ENCODE peak calls at places on chromosomes 2 and 18, in eight cellular contexts. One of them, this sample, is unnamed.

GRCh38 chr2:240428245-240428644 is 7.2 kb upstream of the GPC1 start:
- DNase-seq in activated CD4-positive, CD25-positive, alpha-beta regulatory T cell: no peak
- DNase-seq in NCI-H774: no peak
- DNase-seq in BJ: no peak
- DNase-seq in mesendoderm: no peak
- DNase-seq in activated T-cell treated with anti-CD3 and anti-CD28 coated beads for 1 hour: no peak
- DNase-seq in iPS-NIHi11: no peak
- DNase-seq in GM19239: no peak
- DNase-seq in this sample: no peak

GRCh38 chr2:239671471-239671870 is 270.7 kb upstream of the HDAC4 start:
- DNase-seq in activated CD4-positive, CD25-positive, alpha-beta regulatory T cell: no peak
- DNase-seq in NCI-H774: no peak
- DNase-seq in BJ: no peak
- DNase-seq in mesendoderm: no peak
- DNase-seq in activated T-cell treated with anti-CD3 and anti-CD28 coated beads for 1 hour: no peak
- DNase-seq in iPS-NIHi11: no peak
- DNase-seq in GM19239: no peak
- DNase-seq in this sample: no peak

GRCh38 chr2:101204400-101205095 is 48.1 kb upstream of the CNOT11 start:
- DNase-seq in activated CD4-positive, CD25-positive, alpha-beta regulatory T cell: no peak
- DNase-seq in NCI-H774: no peak
- DNase-seq in BJ: no peak
- DNase-seq in mesendoderm: no peak
- DNase-seq in activated T-cell treated with anti-CD3 and anti-CD28 coated beads for 1 hour: no peak
- DNase-seq in iPS-NIHi11: no peak
- DNase-seq in GM19239: no peak
- DNase-seq in this sample: no peak

GRCh38 chr2:18829331-18829902 is 240.0 kb upstream of the NT5C1B start:
- DNase-seq in activated CD4-positive, CD25-positive, alpha-beta regulatory T cell: no peak
- DNase-seq in NCI-H774: no peak
- DNase-seq in BJ: peak
- DNase-seq in mesendoderm: peak
- DNase-seq in activated T-cell treated with anti-CD3 and anti-CD28 coated beads for 1 hour: no peak
- DNase-seq in iPS-NIHi11: no peak
- DNase-seq in GM19239: no peak
- DNase-seq in this sample: peak

GRCh38 chr2:128607440-128607839 is 288.8 kb upstream of the HS6ST1 start:
- DNase-seq in activated CD4-positive, CD25-positive, alpha-beta regulatory T cell: no peak
- DNase-seq in NCI-H774: no peak
- DNase-seq in BJ: no peak
- DNase-seq in mesendoderm: no peak
- DNase-seq in activated T-cell treated with anti-CD3 and anti-CD28 coated beads for 1 hour: no peak
- DNase-seq in iPS-NIHi11: no peak
- DNase-seq in GM19239: no peak
- DNase-seq in this sample: no peak

GRCh38 chr2:26740890-26741302 is 23.2 kb upstream of the SLC35F6 start:
- DNase-seq in activated CD4-positive, CD25-positive, alpha-beta regulatory T cell: no peak
- DNase-seq in NCI-H774: no peak
- DNase-seq in BJ: no peak
- DNase-seq in mesendoderm: peak
- DNase-seq in activated T-cell treated with anti-CD3 and anti-CD28 coated beads for 1 hour: no peak
- DNase-seq in iPS-NIHi11: no peak
- DNase-seq in GM19239: no peak
- DNase-seq in this sample: no peak

GRCh38 chr2:43224571-43225092 is 1.8 kb downstream of the ZFP36L2 start:
- DNase-seq in activated CD4-positive, CD25-positive, alpha-beta regulatory T cell: no peak
- DNase-seq in NCI-H774: no peak
- DNase-seq in BJ: no peak
- DNase-seq in mesendoderm: peak
- DNase-seq in activated T-cell treated with anti-CD3 and anti-CD28 coated beads for 1 hour: peak
- DNase-seq in iPS-NIHi11: no peak
- DNase-seq in GM19239: no peak
- DNase-seq in this sample: peak

GRCh38 chr2:1628893-1629292 is 115.4 kb downstream of the PXDN start:
- DNase-seq in activated CD4-positive, CD25-positive, alpha-beta regulatory T cell: no peak
- DNase-seq in NCI-H774: no peak
- DNase-seq in BJ: no peak
- DNase-seq in mesendoderm: no peak
- DNase-seq in activated T-cell treated with anti-CD3 and anti-CD28 coated beads for 1 hour: no peak
- DNase-seq in iPS-NIHi11: no peak
- DNase-seq in GM19239: no peak
- DNase-seq in this sample: no peak

GRCh38 chr2:118983133-118983532 is 41.1 kb downstream of the MARCO start:
- DNase-seq in activated CD4-positive, CD25-positive, alpha-beta regulatory T cell: no peak
- DNase-seq in NCI-H774: no peak
- DNase-seq in BJ: no peak
- DNase-seq in mesendoderm: no peak
- DNase-seq in activated T-cell treated with anti-CD3 and anti-CD28 coated beads for 1 hour: no peak
- DNase-seq in iPS-NIHi11: no peak
- DNase-seq in GM19239: no peak
- DNase-seq in this sample: no peak

GRCh38 chr2:160073284-160073888 is 11.0 kb upstream of the PLA2R1 start:
- DNase-seq in activated CD4-positive, CD25-positive, alpha-beta regulatory T cell: no peak
- DNase-seq in NCI-H774: no peak
- DNase-seq in BJ: no peak
- DNase-seq in mesendoderm: no peak
- DNase-seq in activated T-cell treated with anti-CD3 and anti-CD28 coated beads for 1 hour: no peak
- DNase-seq in iPS-NIHi11: no peak
- DNase-seq in GM19239: no peak
- DNase-seq in this sample: no peak

GRCh38 chr2:226839960-226840359 is 4.1 kb downstream of the RHBDD1 start:
- DNase-seq in activated CD4-positive, CD25-positive, alpha-beta regulatory T cell: no peak
- DNase-seq in NCI-H774: no peak
- DNase-seq in BJ: no peak
- DNase-seq in mesendoderm: no peak
- DNase-seq in activated T-cell treated with anti-CD3 and anti-CD28 coated beads for 1 hour: no peak
- DNase-seq in iPS-NIHi11: no peak
- DNase-seq in GM19239: no peak
- DNase-seq in this sample: no peak

GRCh38 chr18:43965691-43966090 is 688.4 kb upstream of the SYT4 start:
- DNase-seq in activated CD4-positive, CD25-positive, alpha-beta regulatory T cell: no peak
- DNase-seq in NCI-H774: no peak
- DNase-seq in BJ: no peak
- DNase-seq in mesendoderm: no peak
- DNase-seq in activated T-cell treated with anti-CD3 and anti-CD28 coated beads for 1 hour: no peak
- DNase-seq in iPS-NIHi11: no peak
- DNase-seq in GM19239: no peak
- DNase-seq in this sample: no peak

GRCh38 chr2:218880749-218881594 is at the start of gene WNT10A:
- DNase-seq in activated CD4-positive, CD25-positive, alpha-beta regulatory T cell: no peak
- DNase-seq in NCI-H774: no peak
- DNase-seq in BJ: no peak
- DNase-seq in mesendoderm: no peak
- DNase-seq in activated T-cell treated with anti-CD3 and anti-CD28 coated beads for 1 hour: no peak
- DNase-seq in iPS-NIHi11: no peak
- DNase-seq in GM19239: no peak
- DNase-seq in this sample: no peak

GRCh38 chr2:40281021-40281940 is 170.6 kb downstream of the SLC8A1 start:
- DNase-seq in activated CD4-positive, CD25-positive, alpha-beta regulatory T cell: no peak
- DNase-seq in NCI-H774: no peak
- DNase-seq in BJ: peak
- DNase-seq in mesendoderm: peak
- DNase-seq in activated T-cell treated with anti-CD3 and anti-CD28 coated beads for 1 hour: no peak
- DNase-seq in iPS-NIHi11: no peak
- DNase-seq in GM19239: no peak
- DNase-seq in this sample: no peak

GRCh38 chr2:194514281-194514680 is 1142.7 kb upstream of the SLC39A10 start:
- DNase-seq in activated CD4-positive, CD25-positive, alpha-beta regulatory T cell: no peak
- DNase-seq in NCI-H774: no peak
- DNase-seq in BJ: no peak
- DNase-seq in mesendoderm: no peak
- DNase-seq in activated T-cell treated with anti-CD3 and anti-CD28 coated beads for 1 hour: no peak
- DNase-seq in iPS-NIHi11: no peak
- DNase-seq in GM19239: no peak
- DNase-seq in this sample: no peak

GRCh38 chr2:236047176-236047575 is 121.0 kb downstream of the GBX2 start:
- DNase-seq in activated CD4-positive, CD25-positive, alpha-beta regulatory T cell: no peak
- DNase-seq in NCI-H774: no peak
- DNase-seq in BJ: no peak
- DNase-seq in mesendoderm: no peak
- DNase-seq in activated T-cell treated with anti-CD3 and anti-CD28 coated beads for 1 hour: no peak
- DNase-seq in iPS-NIHi11: no peak
- DNase-seq in GM19239: no peak
- DNase-seq in this sample: no peak

GRCh38 chr2:133293544-133294270 is 274.6 kb downstream of the NCKAP5 start:
- DNase-seq in activated CD4-positive, CD25-positive, alpha-beta regulatory T cell: no peak
- DNase-seq in NCI-H774: no peak
- DNase-seq in BJ: peak
- DNase-seq in mesendoderm: no peak
- DNase-seq in activated T-cell treated with anti-CD3 and anti-CD28 coated beads for 1 hour: no peak
- DNase-seq in iPS-NIHi11: no peak
- DNase-seq in GM19239: no peak
- DNase-seq in this sample: no peak

GRCh38 chr2:37657471-37657870 is 14.0 kb downstream of the CDC42EP3 start:
- DNase-seq in activated CD4-positive, CD25-positive, alpha-beta regulatory T cell: no peak
- DNase-seq in NCI-H774: no peak
- DNase-seq in BJ: no peak
- DNase-seq in mesendoderm: no peak
- DNase-seq in activated T-cell treated with anti-CD3 and anti-CD28 coated beads for 1 hour: no peak
- DNase-seq in iPS-NIHi11: no peak
- DNase-seq in GM19239: no peak
- DNase-seq in this sample: no peak

GRCh38 chr18:77101410-77102245 is 31.0 kb downstream of the MBP start:
- DNase-seq in activated CD4-positive, CD25-positive, alpha-beta regulatory T cell: no peak
- DNase-seq in NCI-H774: no peak
- DNase-seq in BJ: peak
- DNase-seq in mesendoderm: peak
- DNase-seq in activated T-cell treated with anti-CD3 and anti-CD28 coated beads for 1 hour: no peak
- DNase-seq in iPS-NIHi11: peak
- DNase-seq in GM19239: no peak
- DNase-seq in this sample: peak

GRCh38 chr2:237298323-237299118 is 115.4 kb downstream of the COL6A3 start:
- DNase-seq in activated CD4-positive, CD25-positive, alpha-beta regulatory T cell: no peak
- DNase-seq in NCI-H774: no peak
- DNase-seq in BJ: peak
- DNase-seq in mesendoderm: no peak
- DNase-seq in activated T-cell treated with anti-CD3 and anti-CD28 coated beads for 1 hour: no peak
- DNase-seq in iPS-NIHi11: no peak
- DNase-seq in GM19239: no peak
- DNase-seq in this sample: peak

GRCh38 chr2:64287321-64287720 is 143.1 kb upstream of the PELI1 start:
- DNase-seq in activated CD4-positive, CD25-positive, alpha-beta regulatory T cell: no peak
- DNase-seq in NCI-H774: no peak
- DNase-seq in BJ: no peak
- DNase-seq in mesendoderm: no peak
- DNase-seq in activated T-cell treated with anti-CD3 and anti-CD28 coated beads for 1 hour: no peak
- DNase-seq in iPS-NIHi11: no peak
- DNase-seq in GM19239: no peak
- DNase-seq in this sample: no peak

This sample was measured in Calu3.